ENCODE peak calls at places on chromosomes 11 and 22, in eight cellular contexts. M is Right ventricle myocardium superior; R is PC-9; F is HFF-Myc; V is activated CD8-positive, alpha-beta memory T cell treated with anti-CD3 and anti-CD28 coated beads, Interleukin-2, amount 50 U/mL, for 4 hours; Q is tibial nerve; I is stimulated activated CD4-positive, alpha-beta T cell treated with anti-CD3 and anti-CD28 coated beads, Interleukin-1b, Interleukin-23, amount 100 ng/mL, for 1 hour; Z is central memory CD4-positive, alpha-beta T cell. K is an unnamed sample.
A peak's percentile ranks its signal among the peaks of the same experiment; 100 is the strongest.

GRCh38 chr11:9250139-9250582 is 15.0 kb downstream of the DENND5A start:
- DNase-seq in F (no peak), Q (no peak), R (no peak), I (no peak), M (no peak), Z (peak; percentile 62), V (no peak), K (no peak)

GRCh38 chr22:20595461-20595860 is 88.1 kb downstream of the MED15 start:
- DNase-seq in Q (no peak), M (no peak), I (no peak), V (no peak), F (no peak), R (no peak), Z (no peak), K (no peak)

GRCh38 chr11:79052539-79052938 is 388.3 kb downstream of the TENM4 start:
- DNase-seq in V (no peak), Q (no peak), I (no peak), R (no peak), F (no peak), M (no peak), Z (no peak), K (no peak)

GRCh38 chr22:35353318-35353717 is 27.6 kb upstream of the HMOX1 start:
- DNase-seq in F (no peak), I (no peak), R (no peak), M (peak; percentile 61), Z (no peak), V (no peak), Q (no peak), K (peak; percentile 55)

GRCh38 chr11:7905961-7906429 is 25.1 kb downstream of the OR10A6 start:
- DNase-seq in F (no peak), I (no peak), R (peak; percentile 76), V (no peak), M (no peak), Q (no peak), Z (no peak), K (no peak)

GRCh38 chr11:65915101-65915820 is 3.6 kb downstream of the C11orf68 start:
- DNase-seq in R (no peak), M (no peak), Z (no peak), V (no peak), Q (no peak), I (no peak), F (no peak), K (no peak)

GRCh38 chr11:129861702-129862107 is 33.7 kb downstream of the NFRKB start:
- DNase-seq in M (peak; percentile 55), I (no peak), F (peak; percentile 92), R (peak; percentile 92), Q (peak; percentile 32), Z (no peak), V (no peak), K (no peak)

GRCh38 chr11:122822241-122822640 is 16.1 kb upstream of the CRTAM start:
- DNase-seq in M (no peak), V (no peak), Q (no peak), F (no peak), R (no peak), Z (no peak), I (no peak), K (no peak)

GRCh38 chr11:35990816-35991215 is 47.0 kb downstream of the LDLRAD3 start:
- DNase-seq in I (no peak), F (no peak), V (no peak), Q (no peak), M (no peak), Z (no peak), R (no peak), K (no peak)

GRCh38 chr11:11524436-11525038 is 97.3 kb downstream of the GALNT18 start:
- DNase-seq in F (no peak), R (no peak), Q (no peak), M (no peak), V (no peak), I (no peak), Z (no peak), K (no peak)

GRCh38 chr11:2092956-2093412 is 46.2 kb downstream of the IGF2 start:
- DNase-seq in F (no peak), V (peak; percentile 43), I (no peak), Q (peak; percentile 25), Z (peak; percentile 69), R (peak; percentile 93), M (peak; percentile 92), K (no peak)

GRCh38 chr11:1504164-1504563 is 17.6 kb upstream of the MOB2 start:
- DNase-seq in M (peak; percentile 31), I (no peak), R (no peak), V (no peak), Z (no peak), F (no peak), Q (no peak), K (peak; percentile 30)

GRCh38 chr22:29344137-29344536 is 28.6 kb upstream of the RASL10A start:
- DNase-seq in V (no peak), Z (no peak), F (peak; percentile 75), Q (no peak), M (peak; percentile 84), I (no peak), R (peak; percentile 93), K (no peak)

K was measured in CD14-positive monocyte.